ENCODE peak calls at places on chromosomes 1 and 21, in nine cellular contexts. J is NCI-H460; D is NCI-H2227 treated with DMSO at 0.1 percent for 48 hours; A is A549; U is colonic mucosa; Y is stimulated activated CD4-positive, alpha-beta T cell treated with anti-CD3 and anti-CD28 coated beads, TNF-alpha, amount 100 ng/mL, for 24 hours; H is D341Med; I is ELR; O is iPS-NIHi11. Q is an unnamed sample.

GRCh38 chr1:191690931-191691330 is 467.3 kb upstream of the RGS18 start:
- DNase-seq in J (no peak), D (no peak), A (no peak), U (no peak), Y (no peak), H (no peak), I (no peak), O (no peak), Q (peak)

GRCh38 chr1:27394925-27395324 is 2.5 kb downstream of the GPR3 start:
- DNase-seq in J (no peak), D (no peak), A (no peak), U (no peak), Y (no peak), H (no peak), I (peak), O (no peak), Q (no peak)

GRCh38 chr1:206846475-206846874 is 18.9 kb upstream of the IL20 start:
- DNase-seq in J (no peak), D (no peak), A (no peak), U (no peak), Y (no peak), H (no peak), I (no peak), O (no peak), Q (peak)

GRCh38 chr1:204377800-204378608 is 18.3 kb upstream of the PLEKHA6 start:
- DNase-seq in J (peak), D (peak), A (peak), U (peak), Y (peak), H (peak), I (peak), O (peak), Q (peak)

GRCh38 chr1:116855788-116856187 is 53.9 kb upstream of the PTGFRN start:
- DNase-seq in J (no peak), D (peak), A (no peak), U (no peak), Y (no peak), H (no peak), I (no peak), O (peak), Q (no peak)

GRCh38 chr21:41958886-41959563 is 5.2 kb upstream of the C2CD2 start:
- DNase-seq in J (no peak), D (no peak), A (no peak), U (no peak), Y (no peak), H (peak), I (no peak), O (no peak), Q (peak)

GRCh38 chr1:109932679-109933078 is 22.0 kb downstream of the CSF1 start:
- DNase-seq in J (no peak), D (no peak), A (no peak), U (peak), Y (no peak), H (no peak), I (no peak), O (no peak), Q (no peak)

GRCh38 chr1:193355179-193355578 is 168.8 kb upstream of the B3GALT2 start:
- DNase-seq in J (peak), D (no peak), A (peak), U (peak), Y (no peak), H (no peak), I (peak), O (no peak), Q (peak)

GRCh38 chr1:4224687-4225086 is 324.6 kb upstream of the C1orf174 start:
- DNase-seq in J (no peak), D (no peak), A (no peak), U (no peak), Y (no peak), H (no peak), I (no peak), O (no peak), Q (no peak)

GRCh38 chr1:99764909-99765308 is 1.5 kb downstream of the FRRS1 start:
- DNase-seq in J (no peak), D (no peak), A (no peak), U (no peak), Y (no peak), H (no peak), I (no peak), O (no peak), Q (no peak)

GRCh38 chr1:11990303-11991032 is 10.2 kb downstream of the MFN2 start:
- DNase-seq in J (no peak), D (no peak), A (no peak), U (no peak), Y (no peak), H (no peak), I (peak), O (peak), Q (peak)

GRCh38 chr1:4585216-4585615 is 69.2 kb upstream of the AJAP1 start:
- DNase-seq in J (peak), D (no peak), A (peak), U (no peak), Y (peak), H (peak), I (no peak), O (peak), Q (no peak)

GRCh38 chr1:184649500-184649899 is 105.2 kb downstream of the EDEM3 start:
- DNase-seq in J (no peak), D (no peak), A (no peak), U (no peak), Y (no peak), H (no peak), I (no peak), O (no peak), Q (no peak)

GRCh38 chr21:42313501-42313969 is 1.7 kb downstream of the TFF3 start:
- DNase-seq in J (no peak), D (no peak), A (no peak), U (peak), Y (no peak), H (no peak), I (no peak), O (no peak), Q (no peak)

GRCh38 chr21:34933609-34934345 is 115.3 kb downstream of the RUNX1 start:
- DNase-seq in J (no peak), D (no peak), A (no peak), U (no peak), Y (no peak), H (no peak), I (peak), O (no peak), Q (no peak)

GRCh38 chr1:171286032-171286705 is 27.8 kb upstream of the FMO4 start:
- DNase-seq in J (no peak), D (no peak), A (no peak), U (no peak), Y (no peak), H (no peak), I (peak), O (no peak), Q (peak)

GRCh38 chr1:182784556-182785171 is 4.9 kb upstream of the NPL start:
- DNase-seq in J (peak), D (peak), A (peak), U (peak), Y (no peak), H (peak), I (peak), O (no peak), Q (peak)

GRCh38 chr1:10539411-10540043 is 64.8 kb downstream of the PEX14 start:
- DNase-seq in J (no peak), D (peak), A (no peak), U (no peak), Y (no peak), H (no peak), I (no peak), O (no peak), Q (no peak)

GRCh38 chr1:212290608-212291007 is 5.4 kb downstream of the PPP2R5A start:
- DNase-seq in J (no peak), D (no peak), A (no peak), U (no peak), Y (no peak), H (no peak), I (peak), O (no peak), Q (peak)

GRCh38 chr1:84386716-84387479 is 11.4 kb upstream of the DNASE2B start:
- DNase-seq in J (no peak), D (no peak), A (no peak), U (no peak), Y (no peak), H (no peak), I (peak), O (no peak), Q (peak)

GRCh38 chr1:213987422-213987875 is 324 bp upstream of the PROX1 start:
- DNase-seq in J (peak), D (peak), A (no peak), U (no peak), Y (no peak), H (no peak), I (peak), O (no peak), Q (no peak)

GRCh38 chr21:17726047-17726446 is 93.1 kb downstream of the C21orf91 start:
- DNase-seq in J (no peak), D (peak), A (no peak), U (no peak), Y (no peak), H (no peak), I (peak), O (peak), Q (peak)

GRCh38 chr1:37629726-37630425 is 4.8 kb downstream of the RSPO1 start:
- DNase-seq in J (no peak), D (no peak), A (no peak), U (no peak), Y (no peak), H (no peak), I (no peak), O (no peak), Q (no peak)

GRCh38 chr1:203025721-203026665 is at the start of gene PPFIA4:
- DNase-seq in J (peak), D (peak), A (peak), U (peak), Y (peak), H (peak), I (peak), O (peak), Q (peak)

GRCh38 chr1:239654998-239655397 is 268.6 kb downstream of the CHRM3 start:
- DNase-seq in J (no peak), D (no peak), A (no peak), U (no peak), Y (no peak), H (no peak), I (no peak), O (no peak), Q (no peak)

GRCh38 chr1:203537806-203538464 is 44.0 kb downstream of the OPTC start:
- DNase-seq in J (no peak), D (no peak), A (no peak), U (peak), Y (no peak), H (no peak), I (peak), O (no peak), Q (no peak)

GRCh38 chr21:44006656-44007055 is 5.5 kb upstream of the TRAPPC10 start:
- DNase-seq in J (no peak), D (no peak), A (no peak), U (no peak), Y (no peak), H (no peak), I (peak), O (no peak), Q (no peak)

GRCh38 chr1:114153051-114153620 is 533 bp downstream of the SYT6 start:
- DNase-seq in J (no peak), D (no peak), A (peak), U (no peak), Y (no peak), H (peak), I (no peak), O (no peak), Q (no peak)

GRCh38 chr1:24635195-24635843 is 7.8 kb upstream of the SRRM1 start:
- DNase-seq in J (peak), D (peak), A (peak), U (no peak), Y (no peak), H (peak), I (peak), O (peak), Q (peak)

GRCh38 chr1:221487781-221488520 is 253.9 kb downstream of the DUSP10 start:
- DNase-seq in J (peak), D (no peak), A (peak), U (no peak), Y (no peak), H (no peak), I (peak), O (no peak), Q (peak)

GRCh38 chr1:17920881-17921635 is 165.9 kb downstream of the ACTL8 start:
- DNase-seq in J (no peak), D (no peak), A (no peak), U (no peak), Y (no peak), H (no peak), I (no peak), O (no peak), Q (no peak)

GRCh38 chr1:183315987-183316758 is 102.0 kb downstream of the NMNAT2 start:
- DNase-seq in J (no peak), D (no peak), A (no peak), U (no peak), Y (no peak), H (no peak), I (no peak), O (no peak), Q (no peak)

GRCh38 chr1:117166076-117166475 is 44.5 kb upstream of the TRIM45 start:
- DNase-seq in J (no peak), D (no peak), A (peak), U (no peak), Y (no peak), H (no peak), I (peak), O (no peak), Q (peak)

GRCh38 chr1:46184920-46185658 is 8.8 kb upstream of the P3R3URF start:
- DNase-seq in J (no peak), D (no peak), A (no peak), U (peak), Y (peak), H (no peak), I (no peak), O (no peak), Q (no peak)